ENCODE peak calls at places on chromosomes 2 and 18, in ten cellular contexts. U, D, Q, I, R, V, X, Z, T and B are unnamed samples.

GRCh38 chr18:59279193-59279592 is 5.9 kb upstream of the RAX start:
- DNase-seq in U (no peak), D (no peak), Q (no peak), I (no peak), R (no peak), V (no peak), X (no peak), Z (no peak), T (no peak), B (no peak)

GRCh38 chr2:9780368-9781130 is 62.7 kb upstream of the TAF1B start:
- DNase-seq in U (no peak), D (no peak), Q (peak), I (no peak), R (no peak), V (no peak), X (no peak), Z (no peak), T (peak), B (no peak)

GRCh38 chr2:233152541-233152940 is 92.4 kb downstream of the INPP5D start:
- DNase-seq in U (no peak), D (no peak), Q (no peak), I (no peak), R (no peak), V (no peak), X (no peak), Z (peak), T (no peak), B (peak)

GRCh38 chr2:49827366-49827765 is 673.1 kb upstream of the FSHR start:
- DNase-seq in U (no peak), D (no peak), Q (no peak), I (no peak), R (no peak), V (no peak), X (no peak), Z (no peak), T (no peak), B (no peak)

GRCh38 chr18:69659142-69659651 is 258.5 kb downstream of the DOK6 start:
- DNase-seq in U (no peak), D (no peak), Q (no peak), I (no peak), R (no peak), V (no peak), X (no peak), Z (no peak), T (no peak), B (no peak)

GRCh38 chr2:239594772-239595608 is 194.2 kb upstream of the HDAC4 start:
- DNase-seq in U (no peak), D (peak), Q (no peak), I (no peak), R (no peak), V (no peak), X (no peak), Z (no peak), T (no peak), B (no peak)

GRCh38 chr18:38313851-38314250 is 748.3 kb upstream of the CELF4 start:
- DNase-seq in U (no peak), D (no peak), Q (no peak), I (no peak), R (no peak), V (no peak), X (no peak), Z (no peak), T (no peak), B (no peak)

GRCh38 chr2:237208373-237209045 is 122.8 kb downstream of the COPS8 start:
- DNase-seq in U (no peak), D (no peak), Q (no peak), I (no peak), R (no peak), V (no peak), X (no peak), Z (no peak), T (no peak), B (no peak)

GRCh38 chr18:75218524-75218923 is 7.9 kb downstream of the TSHZ1 start:
- DNase-seq in U (no peak), D (no peak), Q (no peak), I (no peak), R (no peak), V (no peak), X (no peak), Z (no peak), T (no peak), B (no peak)

GRCh38 chr2:142315353-142315752 is 184.5 kb upstream of the LRP1B start:
- DNase-seq in U (no peak), D (no peak), Q (no peak), I (no peak), R (no peak), V (no peak), X (no peak), Z (no peak), T (no peak), B (no peak)

GRCh38 chr18:66077066-66077465 is 326.3 kb downstream of the CDH7 start:
- DNase-seq in U (no peak), D (no peak), Q (no peak), I (no peak), R (no peak), V (no peak), X (no peak), Z (no peak), T (no peak), B (no peak)

GRCh38 chr2:195652916-195653315 is 4.1 kb upstream of the SLC39A10 start:
- DNase-seq in U (no peak), D (no peak), Q (no peak), I (no peak), R (no peak), V (no peak), X (no peak), Z (no peak), T (no peak), B (no peak)